ENCODE peak calls at places on chromosomes 2 and 18, in seven cellular contexts. B is AG04450, K is GM23338, D is suprapubic skin, G is lower leg skin, P is hepatocyte, E is uterus. R is an unnamed sample.

GRCh38 chr18:70376914-70377258 is 88.0 kb downstream of the SOCS6 start:
- DNase-seq in B (no peak), K (no peak), D (no peak), G (no peak), P (peak; percentile 82), E (no peak), R (no peak)

GRCh38 chr18:78789850-78790249 is 189.8 kb upstream of the SALL3 start:
- DNase-seq in B (no peak), K (no peak), D (no peak), G (no peak), P (no peak), E (no peak), R (no peak)

GRCh38 chr2:120666433-120666832 is 69.2 kb upstream of the GLI2 start:
- DNase-seq in B (no peak), K (no peak), D (no peak), G (no peak), P (no peak), E (no peak), R (no peak)

GRCh38 chr2:23745726-23746105 is 181.2 kb downstream of the ATAD2B start:
- DNase-seq in B (no peak), K (no peak), D (no peak), G (no peak), P (peak; percentile 21), E (peak; percentile 26), R (peak; percentile 75)

GRCh38 chr2:130825231-130825971 is 11.3 kb upstream of the ARHGEF4 start:
- DNase-seq in B (no peak), K (no peak), D (no peak), G (no peak), P (no peak), E (no peak), R (no peak)

GRCh38 chr18:23170137-23170536 is 34.9 kb downstream of the CABLES1 start:
- DNase-seq in B (no peak), K (no peak), D (no peak), G (no peak), P (no peak), E (no peak), R (no peak)

GRCh38 chr18:43634994-43635393 is 357.7 kb upstream of the SYT4 start:
- DNase-seq in B (no peak), K (no peak), D (no peak), G (no peak), P (no peak), E (no peak), R (no peak)

GRCh38 chr2:127045792-127046501 is 61.0 kb downstream of the BIN1 start:
- DNase-seq in B (no peak), K (no peak), D (peak; percentile 76), G (peak; percentile 83), P (peak; percentile 4), E (peak; percentile 20), R (no peak)

GRCh38 chr2:20414806-20415205 is 32.1 kb upstream of the RHOB start:
- DNase-seq in B (no peak), K (peak; percentile 25), D (no peak), G (peak; percentile 46), P (no peak), E (peak; percentile 5), R (no peak)

GRCh38 chr18:12470382-12471090 is 62.8 kb downstream of the PRELID3A start:
- DNase-seq in B (no peak), K (no peak), D (no peak), G (no peak), P (peak; percentile 21), E (no peak), R (no peak)

GRCh38 chr18:55780591-55781071 is 192.6 kb upstream of the TCF4 start:
- DNase-seq in B (no peak), K (no peak), D (no peak), G (no peak), P (no peak), E (no peak), R (no peak)

GRCh38 chr18:45168883-45169585 is 446.2 kb upstream of the SLC14A2 start:
- DNase-seq in B (peak; percentile 39), K (no peak), D (no peak), G (no peak), P (no peak), E (no peak), R (peak; percentile 86)

GRCh38 chr18:8801263-8801901 is 96.0 kb downstream of the MTCL1 start:
- DNase-seq in B (peak; percentile 89), K (no peak), D (no peak), G (no peak), P (peak; percentile 56), E (no peak), R (peak; percentile 97)

GRCh38 chr2:113965228-113965627 is 75.3 kb downstream of the ACTR3 start:
- DNase-seq in B (no peak), K (no peak), D (no peak), G (no peak), P (no peak), E (no peak), R (no peak)

GRCh38 chr2:69559696-69560482 is 83.7 kb downstream of the AAK1 start:
- DNase-seq in B (no peak), K (peak; percentile 94), D (no peak), G (no peak), P (peak; percentile 72), E (no peak), R (peak; percentile 76)

GRCh38 chr2:54321062-54321461 is 65.0 kb upstream of the TSPYL6 start:
- DNase-seq in B (no peak), K (no peak), D (no peak), G (no peak), P (no peak), E (no peak), R (peak; percentile 77)

GRCh38 chr2:189348369-189348768 is 92.9 kb upstream of the WDR75 start:
- DNase-seq in B (no peak), K (no peak), D (no peak), G (no peak), P (no peak), E (no peak), R (no peak)

GRCh38 chr18:76943542-76944339 is 121.4 kb downstream of the ZNF236 start:
- DNase-seq in B (peak; percentile 60), K (no peak), D (no peak), G (peak; percentile 91), P (peak; percentile 46), E (peak; percentile 58), R (peak; percentile 98)

GRCh38 chr2:23452853-23453420 is 68.0 kb downstream of the KLHL29 start:
- DNase-seq in B (no peak), K (no peak), D (no peak), G (peak; percentile 81), P (no peak), E (no peak), R (peak; percentile 30)

GRCh38 chr2:218849721-218850120 is 9.9 kb upstream of the WNT6 start:
- DNase-seq in B (no peak), K (no peak), D (no peak), G (peak; percentile 26), P (no peak), E (no peak), R (no peak)

DNA sequence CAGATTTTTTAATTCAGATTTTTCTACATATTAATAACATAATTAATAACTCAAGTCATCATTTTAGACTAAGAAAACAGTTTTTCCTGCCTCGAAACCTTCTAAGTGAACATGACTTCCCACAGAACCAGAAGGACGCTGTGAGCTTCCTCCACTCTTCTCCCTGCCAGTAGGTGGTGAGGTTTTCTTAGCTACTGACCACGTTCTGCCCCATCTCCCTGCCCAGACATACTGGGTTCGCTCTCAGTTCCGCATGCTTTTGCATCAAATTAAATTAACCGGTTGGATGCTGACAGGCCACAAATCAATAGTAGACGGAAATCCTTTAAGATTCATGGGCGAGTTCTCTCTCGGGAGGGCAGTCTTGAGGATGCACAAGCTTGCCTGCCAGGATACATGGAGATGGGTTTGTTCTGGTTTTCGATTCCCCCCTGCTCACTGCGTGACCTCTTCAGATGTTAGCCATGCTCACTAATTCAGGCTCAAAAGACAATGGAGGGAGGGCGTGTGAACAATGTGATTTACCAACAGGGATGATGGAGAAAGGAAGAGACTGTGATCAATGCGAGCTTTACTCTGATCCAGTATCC is 375.9 kb downstream of the EIPR1 start:
- DNase-seq in B (no peak), K (peak; percentile 15), D (no peak), G (no peak), P (peak; percentile 16), E (no peak), R (peak; percentile 1)
- TF ChIP-seq CTCF in B (no peak), K (peak; percentile 15), D (no peak), G (no peak), P (peak; percentile 34), E (no peak), R (no peak)

GRCh38 chr2:61675204-61675603 is 137.0 kb upstream of the XPO1 start:
- DNase-seq in B (no peak), K (no peak), D (no peak), G (no peak), P (no peak), E (no peak), R (no peak)

GRCh38 chr2:61670591-61671503 is 132.7 kb upstream of the XPO1 start:
- DNase-seq in B (no peak), K (peak; percentile 23), D (no peak), G (peak; percentile 86), P (peak; percentile 45), E (peak; percentile 20), R (peak; percentile 88)

GRCh38 chr2:61677306-61677705 is 139.2 kb upstream of the XPO1 start:
- DNase-seq in B (no peak), K (no peak), D (no peak), G (no peak), P (no peak), E (no peak), R (no peak)

GRCh38 chr2:61671561-61672315 is 133.6 kb upstream of the XPO1 start:
- DNase-seq in B (no peak), K (no peak), D (no peak), G (no peak), P (no peak), E (no peak), R (peak; percentile 84)
- H3K4me3 ChIP-seq in B (no peak overlapping the region), K (no peak overlapping the region), D (peak overlapping the region; percentile 30), G (no peak overlapping the region), P (no peak overlapping the region), E (no peak overlapping the region), R (no peak overlapping the region)

GRCh38 chr2:26627350-26628105 is 13.6 kb downstream of the CIB4 start:
- DNase-seq in B (no peak), K (no peak), D (no peak), G (no peak), P (no peak), E (no peak), R (no peak)
- TF ChIP-seq CTCF in B (no peak), K (no peak), D (no peak), G (no peak), P (no peak), E (no peak), R (no peak)

DNA sequence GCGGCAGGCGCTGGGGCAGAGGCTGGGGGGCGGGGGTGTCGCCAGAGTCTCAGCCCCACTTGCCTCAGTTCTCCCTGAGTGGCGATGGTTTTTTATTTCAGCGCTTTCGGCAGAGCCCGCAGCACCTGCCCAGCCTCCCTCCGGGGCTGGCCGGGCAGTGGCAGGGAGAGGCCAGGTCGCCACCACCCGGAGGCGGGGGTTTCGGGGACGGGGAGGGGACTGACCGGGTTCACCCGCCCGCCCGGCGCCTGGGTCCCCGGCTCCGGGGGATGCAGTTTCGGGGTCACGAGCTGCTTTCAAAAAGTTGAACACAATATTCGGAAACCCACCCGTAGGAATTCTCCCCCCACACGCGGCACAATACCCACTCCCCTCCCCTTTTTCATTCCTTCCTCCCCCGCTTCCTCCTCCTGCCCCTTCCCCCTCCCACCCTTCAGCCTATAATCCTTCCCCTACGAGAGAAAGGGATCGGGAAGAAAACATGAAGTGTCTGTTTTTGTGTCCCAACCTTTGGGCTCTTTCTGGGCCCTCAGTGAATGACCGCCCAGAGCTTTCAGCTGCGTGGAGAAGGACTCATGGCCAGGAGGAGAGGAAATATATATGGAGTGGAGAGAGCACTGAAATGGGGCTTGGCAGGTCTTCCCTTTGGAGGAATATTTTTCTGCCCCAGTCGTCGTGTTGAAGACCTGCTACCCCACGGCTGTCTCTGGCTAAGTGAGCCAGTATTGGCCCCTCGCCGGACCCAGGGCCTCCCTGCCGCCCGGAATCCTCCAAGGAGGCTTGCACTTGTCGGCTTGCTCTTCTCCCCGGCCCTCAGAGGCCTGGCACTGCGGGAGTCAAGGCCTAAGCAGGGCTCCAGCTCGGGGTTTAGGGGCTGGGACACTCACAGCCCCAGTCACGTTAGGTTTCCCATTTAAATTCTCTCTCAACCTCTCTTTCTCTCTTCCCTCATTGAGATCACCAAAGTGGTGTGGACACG is 2.1 kb upstream of the SIX3 start:
- DNase-seq in B (no peak), K (peak; percentile 70), D (no peak), G (no peak), P (no peak), E (no peak), R (no peak)
- H3K4me3 ChIP-seq in B (no peak overlapping the region), K (peak overlapping the region; percentile 66), D (peak overlapping the region; percentile 38), G (no peak overlapping the region), P (no peak overlapping the region), E (no peak overlapping the region), R (no peak overlapping the region)